ENCODE peak calls at places on chromosomes 12 and 14, in six cellular contexts. P, O, H, X, J and D are unnamed samples.

GRCh38 chr12:40031965-40032364 is 73.9 kb downstream of the SLC2A13 start:
- DNase-seq in P (no peak), O (no peak), H (no peak), X (no peak), J (no peak), D (no peak)

GRCh38 chr12:108955225-108955835 is 65.5 kb downstream of the SVOP start:
- DNase-seq in P (no peak), O (no peak), H (no peak), X (no peak), J (no peak), D (no peak)

GRCh38 chr12:4961311-4961710 is 51.6 kb downstream of the KCNA1 start:
- DNase-seq in P (no peak), O (no peak), H (no peak), X (no peak), J (no peak), D (no peak)

GRCh38 chr14:23421594-23421993 is 13.5 kb upstream of the MYH6 start:
- DNase-seq in P (no peak), O (no peak), H (no peak), X (no peak), J (no peak), D (no peak)

GRCh38 chr12:6337958-6338406 is 3.9 kb downstream of the TNFRSF1A start:
- DNase-seq in P (no peak), O (no peak), H (no peak), X (no peak), J (no peak), D (no peak)

GRCh38 chr14:53807108-53807507 is 149.5 kb downstream of the BMP4 start:
- DNase-seq in P (no peak), O (no peak), H (no peak), X (no peak), J (no peak), D (no peak)

GRCh38 chr12:21054334-21054733 is 76.7 kb upstream of the SLCO1B1 start:
- DNase-seq in P (no peak), O (no peak), H (no peak), X (no peak), J (no peak), D (no peak)

GRCh38 chr14:100155049-100155621 is 4.3 kb downstream of the DEGS2 start:
- DNase-seq in P (peak), O (peak), H (no peak), X (no peak), J (peak), D (peak)

GRCh38 chr12:101567918-101568317 is 26.9 kb upstream of the MYBPC1 start:
- DNase-seq in P (no peak), O (no peak), H (no peak), X (no peak), J (no peak), D (no peak)

GRCh38 chr14:61573748-61574513 is 121.4 kb upstream of the HIF1A start:
- DNase-seq in P (peak), O (no peak), H (no peak), X (no peak), J (no peak), D (no peak)